ENCODE peak calls at places on chromosomes 11 and 22, in six cellular contexts. One of them, this sample, is unnamed.

GRCh38 chr22:17086750-17087149 is 1.9 kb downstream of the IL17RA start:
- DNase-seq in BE2C: no peak
- DNase-seq in A673: no peak
- DNase-seq in upper lobe of right lung: peak
- DNase-seq in A549: no peak
- DNase-seq in body of pancreas: no peak
- DNase-seq in this sample: no peak

GRCh38 chr11:99418927-99419707 is 398.4 kb downstream of the CNTN5 start:
- DNase-seq in A673: no peak
- DNase-seq in BE2C: no peak
- DNase-seq in upper lobe of right lung: no peak
- DNase-seq in body of pancreas: no peak
- DNase-seq in A549: no peak
- DNase-seq in this sample: no peak

GRCh38 chr11:98358551-98358950 is 662.2 kb upstream of the CNTN5 start:
- DNase-seq in body of pancreas: no peak
- DNase-seq in A549: no peak
- DNase-seq in BE2C: no peak
- DNase-seq in upper lobe of right lung: no peak
- DNase-seq in A673: no peak
- DNase-seq in this sample: no peak

GRCh38 chr11:1503708-1504104 is 17.1 kb upstream of the MOB2 start:
- DNase-seq in upper lobe of right lung: peak
- DNase-seq in BE2C: peak
- DNase-seq in A549: no peak
- DNase-seq in body of pancreas: peak
- DNase-seq in A673: no peak
- DNase-seq in this sample: no peak

GRCh38 chr11:119323532-119324033 is 6.7 kb upstream of the MCAM start:
- DNase-seq in BE2C: peak
- DNase-seq in A549: no peak
- DNase-seq in A673: peak
- DNase-seq in body of pancreas: peak
- DNase-seq in upper lobe of right lung: no peak
- DNase-seq in this sample: peak

GRCh38 chr11:102911758-102912481 is 37.1 kb upstream of the MMP12 start:
- DNase-seq in BE2C: peak
- DNase-seq in body of pancreas: no peak
- DNase-seq in upper lobe of right lung: no peak
- DNase-seq in A549: no peak
- DNase-seq in A673: no peak
- DNase-seq in this sample: no peak

GRCh38 chr22:46533434-46533833 is 4.0 kb downstream of the CELSR1 start:
- DNase-seq in A673: no peak
- DNase-seq in BE2C: no peak
- DNase-seq in upper lobe of right lung: peak
- DNase-seq in A549: peak
- DNase-seq in body of pancreas: no peak
- DNase-seq in this sample: no peak

GRCh38 chr22:44336962-44337657 is 24.4 kb upstream of the SHISAL1 start:
- DNase-seq in body of pancreas: no peak
- DNase-seq in upper lobe of right lung: no peak
- DNase-seq in A549: no peak
- DNase-seq in A673: no peak
- DNase-seq in BE2C: no peak
- DNase-seq in this sample: no peak

GRCh38 chr11:124339671-124340447 is 19.9 kb upstream of the OR8D2 start:
- DNase-seq in BE2C: no peak
- DNase-seq in upper lobe of right lung: no peak
- DNase-seq in body of pancreas: no peak
- DNase-seq in A549: no peak
- DNase-seq in A673: no peak
- DNase-seq in this sample: no peak

GRCh38 chr11:119196833-119197483 is 9.2 kb upstream of the CBL start:
- DNase-seq in BE2C: peak
- DNase-seq in A673: peak
- DNase-seq in A549: peak
- DNase-seq in upper lobe of right lung: peak
- DNase-seq in body of pancreas: peak
- DNase-seq in this sample: no peak

GRCh38 chr11:29173660-29174062 is 843.2 kb downstream of the KCNA4 start:
- DNase-seq in body of pancreas: no peak
- DNase-seq in BE2C: no peak
- DNase-seq in A549: peak
- DNase-seq in upper lobe of right lung: no peak
- DNase-seq in A673: peak
- DNase-seq in this sample: no peak

GRCh38 chr11:2084721-2085120 is 54.5 kb downstream of the IGF2 start:
- DNase-seq in A549: no peak
- DNase-seq in upper lobe of right lung: no peak
- DNase-seq in A673: no peak
- DNase-seq in body of pancreas: no peak
- DNase-seq in BE2C: no peak
- DNase-seq in this sample: no peak

GRCh38 chr22:45481661-45482060 is 21.0 kb upstream of the FBLN1 start:
- DNase-seq in A549: no peak
- DNase-seq in BE2C: no peak
- DNase-seq in A673: no peak
- DNase-seq in upper lobe of right lung: peak
- DNase-seq in body of pancreas: no peak
- DNase-seq in this sample: peak

GRCh38 chr22:29300807-29301601 is 5.4 kb upstream of the GAS2L1 start:
- DNase-seq in A549: no peak
- DNase-seq in upper lobe of right lung: no peak
- DNase-seq in A673: no peak
- DNase-seq in body of pancreas: no peak
- DNase-seq in BE2C: no peak
- DNase-seq in this sample: no peak

GRCh38 chr11:128098840-128099239 is 488.5 kb downstream of the ETS1 start:
- DNase-seq in body of pancreas: no peak
- DNase-seq in A549: no peak
- DNase-seq in BE2C: no peak
- DNase-seq in upper lobe of right lung: no peak
- DNase-seq in A673: no peak
- DNase-seq in this sample: no peak

GRCh38 chr11:128089962-128090361 is 497.4 kb downstream of the ETS1 start:
- DNase-seq in A673: no peak
- DNase-seq in body of pancreas: no peak
- DNase-seq in BE2C: no peak
- DNase-seq in upper lobe of right lung: no peak
- DNase-seq in A549: no peak
- DNase-seq in this sample: no peak

GRCh38 chr11:128093689-128094088 is 493.7 kb downstream of the ETS1 start:
- DNase-seq in BE2C: no peak
- DNase-seq in A549: no peak
- DNase-seq in upper lobe of right lung: no peak
- DNase-seq in body of pancreas: no peak
- DNase-seq in A673: no peak
- DNase-seq in this sample: no peak

DNA sequence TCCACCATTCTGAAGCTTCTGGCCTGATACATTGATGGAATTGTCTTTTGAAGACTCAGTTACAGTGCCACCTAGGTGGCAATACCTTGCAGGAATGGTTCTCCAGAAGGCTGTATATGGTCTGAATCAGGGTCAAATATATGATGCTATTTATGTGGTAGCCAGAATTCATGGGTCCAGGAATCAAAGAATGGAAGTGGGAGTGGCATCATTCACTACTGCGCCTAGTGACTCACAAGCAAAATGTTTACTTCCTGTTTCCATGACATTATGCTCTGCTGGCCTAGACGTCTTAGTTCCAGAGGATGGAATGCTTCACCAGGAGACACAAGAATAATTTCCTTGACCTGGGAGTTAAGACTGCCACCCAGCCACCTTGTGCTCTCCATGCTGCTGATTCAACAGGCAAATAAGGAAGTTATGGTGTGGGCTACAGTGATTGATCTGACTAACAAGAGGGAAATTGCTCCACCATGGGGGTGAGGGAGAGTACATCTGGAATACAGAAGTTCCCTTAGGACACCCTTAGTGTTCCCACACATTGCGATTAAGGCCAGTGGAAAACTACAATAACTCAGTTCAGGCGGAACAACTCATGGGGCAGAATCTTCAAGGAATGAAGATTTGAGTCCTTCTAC is 491.8 kb downstream of the ETS1 start:
- DNase-seq in BE2C: no peak
- DNase-seq in A673: peak
- DNase-seq in body of pancreas: no peak
- DNase-seq in A549: no peak
- DNase-seq in upper lobe of right lung: no peak
- DNase-seq in this sample: no peak
- TF ChIP-seq CTCF in BE2C: peak
- TF ChIP-seq CTCF in A673: peak
- TF ChIP-seq CTCF in body of pancreas: no peak
- TF ChIP-seq CTCF in A549: no peak
- TF ChIP-seq CTCF in upper lobe of right lung: no peak
- TF ChIP-seq CTCF in this sample: no peak

GRCh38 chr11:84524422-84525051 is 1102.6 kb downstream of the DLG2 start:
- DNase-seq in BE2C: no peak
- DNase-seq in upper lobe of right lung: no peak
- DNase-seq in A549: peak
- DNase-seq in A673: peak
- DNase-seq in body of pancreas: no peak
- DNase-seq in this sample: no peak
- TF ChIP-seq CTCF in BE2C: peak
- TF ChIP-seq CTCF in upper lobe of right lung: peak
- TF ChIP-seq CTCF in A549: peak
- TF ChIP-seq CTCF in A673: peak
- TF ChIP-seq CTCF in body of pancreas: peak
- TF ChIP-seq CTCF in this sample: peak

GRCh38 chr22:37046589-37046988 is 5.0 kb upstream of the KCTD17 start:
- DNase-seq in upper lobe of right lung: no peak
- DNase-seq in body of pancreas: no peak
- DNase-seq in A549: no peak
- DNase-seq in BE2C: no peak
- DNase-seq in A673: no peak
- DNase-seq in this sample: no peak

GRCh38 chr22:37044634-37045625 is 6.6 kb upstream of the KCTD17 start:
- DNase-seq in A673: no peak
- DNase-seq in body of pancreas: no peak
- DNase-seq in upper lobe of right lung: no peak
- DNase-seq in A549: no peak
- DNase-seq in BE2C: no peak
- DNase-seq in this sample: no peak

GRCh38 chr22:37043828-37044538 is 7.6 kb upstream of the KCTD17 start:
- DNase-seq in BE2C: peak
- DNase-seq in upper lobe of right lung: peak
- DNase-seq in body of pancreas: peak
- DNase-seq in A673: peak
- DNase-seq in A549: peak
- DNase-seq in this sample: peak

GRCh38 chr22:37048133-37048532 is 3.4 kb upstream of the KCTD17 start:
- DNase-seq in upper lobe of right lung: no peak
- DNase-seq in A549: no peak
- DNase-seq in A673: no peak
- DNase-seq in BE2C: no peak
- DNase-seq in body of pancreas: no peak
- DNase-seq in this sample: no peak

GRCh38 chr22:37045958-37046357 is 5.6 kb upstream of the KCTD17 start:
- DNase-seq in upper lobe of right lung: no peak
- DNase-seq in BE2C: no peak
- DNase-seq in A549: peak
- DNase-seq in body of pancreas: no peak
- DNase-seq in A673: peak
- DNase-seq in this sample: no peak
- TF ChIP-seq CTCF in upper lobe of right lung: peak
- TF ChIP-seq CTCF in BE2C: peak
- TF ChIP-seq CTCF in A549: peak
- TF ChIP-seq CTCF in body of pancreas: peak
- TF ChIP-seq CTCF in A673: peak
- TF ChIP-seq CTCF in this sample: peak

DNA sequence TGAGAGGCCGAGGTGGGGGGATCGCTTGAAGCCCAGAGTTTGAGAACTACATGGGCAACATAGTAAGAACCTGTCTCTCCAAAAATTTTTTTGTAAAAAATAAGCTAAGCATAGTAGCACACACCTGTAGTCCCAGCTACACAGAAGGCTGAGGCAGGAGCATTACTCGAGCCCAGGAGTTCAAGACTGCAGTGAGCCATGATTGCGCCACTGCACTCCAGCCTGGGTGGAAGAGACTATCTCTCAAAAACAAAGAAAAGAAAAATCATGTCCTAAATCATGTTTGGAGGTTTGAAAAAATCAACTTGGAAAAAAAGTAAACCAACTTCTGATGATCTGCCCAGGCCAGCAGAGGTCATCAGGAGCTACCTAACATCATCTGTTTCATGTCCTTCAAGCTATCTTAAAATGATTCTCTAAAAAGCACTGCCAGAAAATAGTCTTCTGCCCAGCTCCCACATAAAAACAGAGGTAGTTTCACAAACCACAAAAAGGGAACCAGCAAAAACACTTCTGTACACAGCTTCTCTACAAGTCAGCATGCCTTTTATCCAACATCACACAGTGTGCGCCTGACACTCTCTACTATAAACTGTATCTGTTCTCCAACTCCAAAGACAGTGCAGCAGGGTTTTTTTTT is 165.0 kb downstream of the SOX6 start:
- DNase-seq in BE2C: no peak
- DNase-seq in body of pancreas: no peak
- DNase-seq in A549: no peak
- DNase-seq in upper lobe of right lung: peak
- DNase-seq in A673: no peak
- DNase-seq in this sample: no peak
- TF ChIP-seq CTCF in BE2C: peak
- TF ChIP-seq CTCF in body of pancreas: peak
- TF ChIP-seq CTCF in A549: no peak
- TF ChIP-seq CTCF in upper lobe of right lung: no peak
- TF ChIP-seq CTCF in A673: peak
- TF ChIP-seq CTCF in this sample: no peak

DNA sequence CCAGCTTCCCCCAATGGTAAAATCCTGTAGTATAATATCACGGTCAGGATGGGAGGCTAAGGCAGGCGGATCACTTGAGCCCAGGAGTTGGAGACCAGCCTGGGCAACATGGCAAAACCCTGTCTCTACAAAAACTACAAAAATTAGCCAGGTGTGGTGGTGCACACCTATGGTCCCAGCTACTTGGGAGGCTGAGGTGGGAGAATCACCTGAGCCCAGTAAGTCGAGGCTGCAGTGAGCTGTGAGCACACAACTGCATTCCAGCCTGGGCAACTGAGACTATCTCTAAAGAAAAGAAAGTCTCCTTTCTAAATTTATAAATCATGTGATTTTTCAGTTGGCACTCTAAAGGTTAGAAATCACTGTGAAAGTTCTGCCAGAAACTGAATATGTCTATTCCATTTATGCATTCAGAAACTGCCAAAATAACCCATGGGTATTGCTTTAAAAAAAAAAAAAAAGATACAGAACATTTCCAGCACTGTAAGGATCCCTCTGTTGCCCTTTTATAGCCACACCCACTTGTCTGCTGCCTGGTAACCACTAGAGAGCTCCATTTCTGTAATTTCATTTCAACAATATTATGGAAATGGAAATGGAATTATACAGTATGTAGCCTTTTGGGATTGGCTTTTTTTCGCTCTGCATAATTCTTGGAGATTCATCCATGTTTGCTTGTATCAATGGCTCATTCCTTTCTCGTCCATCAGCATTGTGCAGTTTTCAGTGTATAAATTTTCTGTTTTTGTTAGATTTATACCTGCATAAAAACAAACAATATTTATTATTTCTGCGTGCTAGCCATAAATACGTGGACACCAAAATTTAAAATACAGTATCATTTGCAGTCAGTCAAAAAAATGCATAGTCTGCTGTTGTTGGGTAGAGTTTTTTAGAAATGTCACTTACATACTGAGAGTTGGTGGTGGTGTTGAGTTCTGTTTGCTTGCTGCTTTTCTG is 9.4 kb downstream of the CDC45 start:
- DNase-seq in upper lobe of right lung: no peak
- DNase-seq in body of pancreas: peak
- DNase-seq in BE2C: no peak
- DNase-seq in A673: no peak
- DNase-seq in A549: no peak
- DNase-seq in this sample: no peak
- TF ChIP-seq CTCF in upper lobe of right lung: no peak
- TF ChIP-seq CTCF in body of pancreas: no peak
- TF ChIP-seq CTCF in BE2C: no peak
- TF ChIP-seq CTCF in A673: peak
- TF ChIP-seq CTCF in A549: no peak
- TF ChIP-seq CTCF in this sample: no peak

This sample was measured in glutamatergic neuron.